ENCODE peak calls at places on chromosomes 1 and 21, in ten cellular contexts. H is A549; I is neural progenitor cell; Q is thoracic aorta; D is mesendoderm; J is psoas muscle; M is aorta; X is effector memory CD4-positive, alpha-beta T cell; W is hepatocyte; K is neuronal stem cell. B is an unnamed sample. For H3K4me1, the result is how much of the 10 kb centered on the place peaks cover.

GRCh38 chr1:34597877-34598514 is 156.9 kb upstream of the GJB5 start:
- DNase-seq in H (peak), I (peak), Q (no peak), D (peak), J (peak), M (peak), X (no peak), W (peak), K (peak), B (peak)

GRCh38 chr1:47996406-47997226 is 569 bp downstream of the TRABD2B start:
- DNase-seq in H (no peak), I (peak), Q (no peak), D (peak), J (peak), M (peak), X (no peak), W (peak), K (no peak), B (no peak)

GRCh38 chr1:96281491-96281890 is 440.1 kb upstream of the PTBP2 start:
- DNase-seq in H (no peak), I (no peak), Q (no peak), D (no peak), J (no peak), M (no peak), X (no peak), W (no peak), K (no peak), B (no peak)

GRCh38 chr1:53890522-53890941 is 935 bp upstream of the YIPF1 start:
- DNase-seq in H (no peak), I (no peak), Q (no peak), D (no peak), J (no peak), M (no peak), X (no peak), W (no peak), K (no peak), B (no peak)

GRCh38 chr21:17045214-17045835 is 467.5 kb upstream of the CXADR start:
- DNase-seq in H (peak), I (no peak), Q (no peak), D (peak), J (no peak), M (no peak), X (no peak), W (peak), K (no peak), B (no peak)

GRCh38 chr1:203534526-203534925 is 40.6 kb downstream of the OPTC start:
- DNase-seq in H (peak), I (peak), Q (peak), D (no peak), J (peak), M (peak), X (no peak), W (peak), K (no peak), B (no peak)

GRCh38 chr21:37974081-37974480 is 57.8 kb upstream of the KCNJ6 start:
- DNase-seq in H (peak), I (no peak), Q (no peak), D (no peak), J (no peak), M (no peak), X (no peak), W (no peak), K (no peak), B (no peak)

GRCh38 chr21:31732538-31732864 is 583 bp upstream of the SCAF4 start:
- DNase-seq in H (no peak), I (no peak), Q (no peak), D (no peak), J (no peak), M (no peak), X (no peak), W (no peak), K (no peak), B (no peak)

GRCh38 chr1:168865850-168866620 is 137.0 kb upstream of the DPT start:
- DNase-seq in H (peak), I (no peak), Q (no peak), D (no peak), J (no peak), M (no peak), X (no peak), W (no peak), K (no peak), B (no peak)

GRCh38 chr1:108877324-108877812 is 583 bp downstream of the GPSM2 start:
- DNase-seq in H (no peak), I (no peak), Q (no peak), D (peak), J (no peak), M (no peak), X (no peak), W (peak), K (peak), B (no peak)

GRCh38 chr1:12745992-12746323 is at the start of gene CFAP107:
- DNase-seq in H (no peak), I (no peak), Q (no peak), D (peak), J (no peak), M (no peak), X (no peak), W (peak), K (no peak), B (no peak)

GRCh38 chr1:24875976-24876609 is 54.0 kb downstream of the RUNX3 start:
- DNase-seq in H (no peak), I (no peak), Q (no peak), D (no peak), J (no peak), M (no peak), X (no peak), W (no peak), K (no peak), B (no peak)

GRCh38 chr21:38853421-38853919 is 47.7 kb downstream of the ETS2 start:
- DNase-seq in H (peak), I (no peak), Q (no peak), D (no peak), J (peak), M (no peak), X (no peak), W (peak), K (no peak), B (no peak)

GRCh38 chr1:167564592-167564991 is 11.0 kb upstream of the CREG1 start:
- DNase-seq in H (peak), I (no peak), Q (no peak), D (peak), J (no peak), M (no peak), X (no peak), W (no peak), K (no peak), B (no peak)

GRCh38 chr1:12587981-12588620 is 29.9 kb downstream of the DHRS3 start:
- DNase-seq in H (peak), I (no peak), Q (no peak), D (no peak), J (no peak), M (no peak), X (no peak), W (no peak), K (no peak), B (no peak)

GRCh38 chr1:164588388-164589341 is 29.7 kb downstream of the PBX1 start:
- DNase-seq in H (peak), I (peak), Q (no peak), D (peak), J (peak), M (peak), X (no peak), W (peak), K (peak), B (no peak)

GRCh38 chr1:164587617-164588367 is 28.8 kb downstream of the PBX1 start:
- DNase-seq in H (no peak), I (peak), Q (no peak), D (no peak), J (no peak), M (no peak), X (no peak), W (no peak), K (no peak), B (no peak)

GRCh38 chr1:164590592-164590991 is 31.6 kb downstream of the PBX1 start:
- DNase-seq in H (no peak), I (no peak), Q (no peak), D (no peak), J (no peak), M (no peak), X (no peak), W (no peak), K (no peak), B (no peak)

GRCh38 chr1:164589961-164590507 is 31.1 kb downstream of the PBX1 start:
- DNase-seq in H (no peak), I (peak), Q (no peak), D (peak), J (no peak), M (no peak), X (no peak), W (no peak), K (no peak), B (no peak)

DNA sequence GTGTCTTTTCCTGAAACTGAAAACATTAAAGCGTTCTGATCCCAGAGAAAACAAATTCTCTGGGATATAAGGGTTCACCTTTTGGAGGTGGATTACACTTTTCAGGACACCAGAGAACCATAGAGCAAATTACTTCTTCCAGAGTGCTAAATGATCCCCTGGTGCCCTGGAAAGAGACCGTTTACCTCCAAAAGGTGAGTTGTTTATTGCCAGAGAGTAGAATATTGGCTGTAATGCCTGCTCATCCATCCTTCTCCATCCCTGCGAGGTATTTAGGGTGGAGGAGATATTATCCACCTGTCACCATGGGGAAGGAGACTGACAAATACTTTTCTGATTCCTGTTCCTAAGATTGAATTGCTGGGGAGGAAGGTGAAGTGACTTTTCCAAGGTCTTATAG is 30.4 kb downstream of the PBX1 start:
- DNase-seq in H (no peak), I (no peak), Q (no peak), D (no peak), J (no peak), M (no peak), X (no peak), W (no peak), K (no peak), B (no peak)
- H3K4me1 ChIP-seq in H (half or more), I (half or more), Q (half or more), D (under half), J (under half), M (under half), X (under half), W (half or more), K (under half), B (under half)

GRCh38 chr1:22287946-22288520 is 145.1 kb upstream of the WNT4 start:
- DNase-seq in H (no peak), I (no peak), Q (no peak), D (peak), J (no peak), M (no peak), X (no peak), W (no peak), K (no peak), B (no peak)
- H3K4me1 ChIP-seq in H (under half), I (under half), Q (under half), D (under half), J (under half), M (under half), X (under half), W (under half), K (under half), B (under half)

DNA sequence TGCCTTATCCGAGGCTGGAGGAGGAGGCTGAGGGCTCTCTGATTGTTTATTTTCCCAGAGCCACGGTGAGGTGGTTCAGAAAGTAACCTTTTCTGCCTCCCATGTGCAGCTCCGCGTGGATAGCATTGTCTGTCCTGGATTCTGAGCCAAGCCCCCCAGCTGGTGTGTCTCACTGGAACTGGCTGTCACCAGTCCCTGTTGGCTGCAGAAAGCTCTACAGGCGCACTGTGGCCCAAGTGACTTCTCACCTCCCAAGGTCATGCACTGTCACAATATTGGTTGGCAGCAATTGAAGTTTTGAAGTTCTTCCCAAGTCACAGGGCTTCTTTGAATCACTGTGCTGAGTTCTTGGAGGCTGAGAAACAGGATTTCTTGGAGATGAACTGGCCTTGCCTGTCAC is 8.2 kb downstream of the BMP8A start:
- DNase-seq in H (no peak), I (no peak), Q (no peak), D (no peak), J (no peak), M (peak), X (no peak), W (no peak), K (no peak), B (no peak)
- H3K4me1 ChIP-seq in H (under half), I (under half), Q (under half), D (under half), J (under half), M (under half), X (under half), W (under half), K (under half), B (under half)

GRCh38 chr1:242890211-242890741 is 364.8 kb downstream of the CEP170 start:
- DNase-seq in H (peak), I (peak), Q (no peak), D (peak), J (no peak), M (no peak), X (no peak), W (peak), K (peak), B (no peak)
- H3K4me1 ChIP-seq in H (under half), I (under half), Q (under half), D (under half), J (under half), M (under half), X (under half), W (under half), K (under half), B (under half)

GRCh38 chr1:10788592-10789006 is 7.8 kb downstream of the CASZ1 start:
- DNase-seq in H (peak), I (peak), Q (no peak), D (peak), J (peak), M (no peak), X (no peak), W (peak), K (no peak), B (peak)
- H3K4me1 ChIP-seq in H (under half), I (under half), Q (under half), D (under half), J (half or more), M (under half), X (under half), W (under half), K (under half), B (under half)

GRCh38 chr1:181630838-181631237 is 147.5 kb downstream of the CACNA1E start:
- DNase-seq in H (no peak), I (no peak), Q (no peak), D (no peak), J (peak), M (no peak), X (no peak), W (no peak), K (no peak), B (no peak)
- H3K4me1 ChIP-seq in H (under half), I (under half), Q (under half), D (under half), J (under half), M (under half), X (under half), W (under half), K (under half), B (under half)

GRCh38 chr1:61504840-61505239 is 220.1 kb downstream of the TM2D1 start:
- DNase-seq in H (no peak), I (no peak), Q (no peak), D (peak), J (no peak), M (no peak), X (no peak), W (no peak), K (no peak), B (no peak)
- H3K4me1 ChIP-seq in H (under half), I (under half), Q (under half), D (under half), J (under half), M (under half), X (under half), W (under half), K (under half), B (under half)

GRCh38 chr1:160489513-160490261 is 33.4 kb downstream of the SLAMF6 start:
- DNase-seq in H (no peak), I (no peak), Q (no peak), D (peak), J (no peak), M (no peak), X (no peak), W (no peak), K (no peak), B (no peak)
- H3K4me1 ChIP-seq in H (under half), I (under half), Q (under half), D (under half), J (under half), M (under half), X (under half), W (under half), K (under half), B (under half)

DNA sequence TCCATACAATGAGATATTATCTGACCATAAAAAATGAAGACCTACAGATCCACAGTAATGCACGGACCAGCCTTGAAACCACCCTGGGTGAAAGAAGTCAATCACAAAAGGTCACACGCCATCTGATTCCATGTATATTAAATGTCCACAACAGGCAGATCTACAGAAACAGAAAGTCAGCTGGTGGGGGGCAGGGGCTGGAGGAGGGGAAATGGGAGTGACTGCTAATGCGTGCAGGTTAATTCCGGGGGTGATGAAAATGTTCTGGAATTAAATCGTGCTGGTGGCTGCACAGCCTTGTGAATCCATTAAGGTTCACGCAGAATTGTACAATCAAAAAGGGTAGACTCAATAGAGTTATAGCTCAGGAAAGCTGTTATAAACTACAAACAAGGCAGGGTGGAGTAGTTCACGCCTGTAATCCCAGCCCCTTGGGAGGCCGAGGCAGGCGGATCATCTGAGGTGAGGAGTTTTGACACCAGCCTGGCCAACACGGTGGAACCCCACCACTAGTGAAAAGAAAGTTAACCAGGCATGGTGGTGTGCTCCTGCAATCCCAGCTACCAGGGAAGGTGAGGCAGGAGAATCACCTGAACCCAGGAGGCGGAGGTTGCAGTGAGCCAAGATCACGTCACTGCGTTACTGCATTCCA is 32.3 kb downstream of the ACOT7 start:
- DNase-seq in H (no peak), I (no peak), Q (no peak), D (no peak), J (no peak), M (no peak), X (no peak), W (no peak), K (no peak), B (no peak)
- H3K4me1 ChIP-seq in H (under half), I (under half), Q (under half), D (under half), J (under half), M (under half), X (under half), W (under half), K (under half), B (under half)

DNA sequence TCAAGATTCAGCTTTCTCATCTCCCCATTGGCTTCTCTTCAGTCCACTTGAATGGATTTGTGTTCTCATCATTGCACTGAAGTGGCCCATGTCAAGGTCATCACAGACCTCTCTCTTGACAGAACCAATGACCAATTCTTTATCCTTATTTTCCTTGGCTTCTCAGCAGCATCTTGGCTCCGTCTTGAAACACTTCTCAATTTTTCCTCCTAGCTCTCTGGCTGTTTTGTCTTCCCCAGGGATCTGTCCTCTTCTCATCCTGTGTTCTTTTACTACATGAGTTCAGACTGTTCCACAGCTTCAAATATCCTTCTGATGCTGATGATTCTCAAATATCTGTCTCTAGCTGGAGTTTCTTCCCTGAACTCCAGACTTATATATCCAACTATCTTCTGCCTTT is 78.6 kb downstream of the COLGALT2 start:
- DNase-seq in H (no peak), I (no peak), Q (no peak), D (no peak), J (no peak), M (no peak), X (no peak), W (no peak), K (no peak), B (no peak)
- H3K4me1 ChIP-seq in H (under half), I (under half), Q (under half), D (under half), J (under half), M (under half), X (under half), W (under half), K (under half), B (under half)